ENCODE peak calls at places on chromosomes 16 and 17, in five cellular contexts. W is iris pigment epithelial cell, T is HuH-7, D is AG04450, C is A673. X is an unnamed sample.

GRCh38 chr16:10078541-10078949 is 103.7 kb downstream of the GRIN2A start:
- DNase-seq in W (no peak), T (no peak), D (no peak), C (no peak), X (no peak)

GRCh38 chr16:67865318-67865717 is 7.5 kb upstream of the EDC4 start:
- DNase-seq in W (peak), T (peak), D (no peak), C (peak), X (peak)

GRCh38 chr17:63082952-63083351 is 116.9 kb downstream of the TANC2 start:
- DNase-seq in W (peak), T (no peak), D (no peak), C (peak), X (peak)

GRCh38 chr17:72332367-72332766 is 211.5 kb downstream of the SOX9 start:
- DNase-seq in W (peak), T (no peak), D (no peak), C (no peak), X (no peak)

GRCh38 chr16:74309789-74310781 is 13.5 kb downstream of the PSMD7 start:
- DNase-seq in W (peak), T (peak), D (peak), C (peak), X (peak)

GRCh38 chr16:84597518-84598390 is 20.1 kb downstream of the COTL1 start:
- DNase-seq in W (peak), T (no peak), D (no peak), C (no peak), X (no peak)

GRCh38 chr16:71645450-71645849 is 19.5 kb downstream of the MARVELD3 start:
- DNase-seq in W (peak), T (peak), D (no peak), C (peak), X (peak)

GRCh38 chr17:50396261-50397110 is 837 bp downstream of the LRRC59 start:
- DNase-seq in W (peak), T (peak), D (no peak), C (peak), X (peak)

GRCh38 chr17:9424071-9424640 is 151.5 kb downstream of the STX8 start:
- DNase-seq in W (no peak), T (no peak), D (no peak), C (no peak), X (no peak)

GRCh38 chr17:51617876-51618455 is 357.6 kb downstream of the UTP18 start:
- DNase-seq in W (no peak), T (no peak), D (no peak), C (no peak), X (no peak)

GRCh38 chr17:39722965-39723848 is 7.1 kb downstream of the MIEN1 start:
- DNase-seq in W (no peak), T (no peak), D (no peak), C (no peak), X (no peak)

GRCh38 chr16:4780235-4780634 is 7.9 kb downstream of the SEPTIN12 start:
- DNase-seq in W (peak), T (no peak), D (no peak), C (no peak), X (peak)

GRCh38 chr17:2809337-2809736 is 13.1 kb downstream of the RAP1GAP2 start:
- DNase-seq in W (no peak), T (no peak), D (no peak), C (no peak), X (no peak)

GRCh38 chr17:6544770-6545169 is 11.6 kb downstream of the PITPNM3 start:
- DNase-seq in W (no peak), T (no peak), D (no peak), C (no peak), X (no peak)

X was measured in HCEC 1CT.